ENCODE peak calls at places on chromosomes 16 and 17, in nine cellular contexts. D is CD8-positive, alpha-beta T cell; Y is transverse colon; U is A549; B is psoas muscle; T is Peyer's patch; I is prostate gland; M is hepatocyte; V is tibial artery. N is an unnamed sample. For H3K4me1, the result is how much of the 10 kb centered on the place peaks cover.

GRCh38 chr17:29136998-29137730 is 43.0 kb downstream of the MYO18A start:
- DNase-seq in Y (no peak), B (no peak), U (no peak), D (no peak), I (no peak), M (no peak), V (no peak), T (no peak), N (no peak)

GRCh38 chr16:66318505-66318904 is 48.0 kb upstream of the CDH5 start:
- DNase-seq in Y (no peak), D (no peak), B (no peak), V (no peak), T (no peak), M (no peak), I (no peak), U (no peak), N (no peak)

GRCh38 chr16:66853261-66854139 is 9.3 kb downstream of the CA7 start:
- DNase-seq in M (no peak), B (no peak), I (no peak), V (no peak), Y (no peak), D (no peak), T (no peak), U (no peak), N (no peak)

GRCh38 chr17:77601054-77601979 is 357.2 kb upstream of the TNRC6C start:
- DNase-seq in Y (no peak), M (no peak), I (no peak), D (no peak), T (no peak), U (no peak), V (peak), B (peak), N (no peak)

GRCh38 chr17:41315814-41316430 is 412 bp upstream of the KRTAP17-1 start:
- DNase-seq in V (no peak), U (no peak), I (no peak), M (no peak), B (no peak), T (no peak), Y (no peak), D (no peak), N (no peak)

GRCh38 chr17:51046527-51047384 is 73.9 kb downstream of the SPAG9 start:
- DNase-seq in D (no peak), U (peak), V (peak), M (peak), Y (peak), I (peak), B (no peak), T (no peak), N (no peak)

GRCh38 chr16:89120281-89120680 is 26.6 kb downstream of the ACSF3 start:
- DNase-seq in U (no peak), M (no peak), Y (no peak), B (peak), T (no peak), I (no peak), D (no peak), V (no peak), N (no peak)

GRCh38 chr16:48353565-48354163 is 31.5 kb downstream of the SIAH1 start:
- DNase-seq in D (peak), M (peak), T (no peak), I (peak), Y (peak), B (no peak), V (peak), U (peak), N (peak)

GRCh38 chr17:58320163-58320558 is 8.4 kb downstream of the TSPOAP1 start:
- DNase-seq in D (no peak), Y (no peak), I (no peak), T (no peak), M (no peak), U (no peak), V (no peak), B (no peak), N (no peak)

GRCh38 chr17:38345743-38346142 is 2.0 kb upstream of the GPR179 start:
- DNase-seq in T (no peak), B (no peak), V (no peak), U (no peak), I (no peak), M (no peak), D (no peak), Y (no peak), N (no peak)

GRCh38 chr16:63719926-63720325 is 1401.9 kb downstream of the CDH11 start:
- DNase-seq in D (no peak), U (no peak), B (no peak), Y (no peak), T (no peak), I (no peak), V (no peak), M (no peak), N (no peak)

GRCh38 chr16:79286646-79287423 is 313.7 kb downstream of the MAF start:
- DNase-seq in Y (peak), T (no peak), D (no peak), B (peak), V (peak), M (no peak), I (peak), U (no peak), N (peak)

GRCh38 chr17:15649861-15650391 is 30.4 kb upstream of the FBXW10B start:
- DNase-seq in D (no peak), B (no peak), Y (peak), T (peak), V (peak), I (no peak), U (peak), M (peak), N (peak)

GRCh38 chr17:7459961-7460545 is 15.2 kb downstream of the CHRNB1 start:
- DNase-seq in U (no peak), T (no peak), M (no peak), I (no peak), V (no peak), Y (no peak), D (no peak), B (no peak), N (no peak)

GRCh38 chr17:48871035-48871550 is 21.5 kb upstream of the ATP5MC1 start:
- DNase-seq in I (no peak), M (no peak), U (no peak), D (no peak), T (no peak), B (no peak), Y (no peak), V (no peak), N (no peak)

GRCh38 chr16:76676356-76676755 is 399.2 kb downstream of the CNTNAP4 start:
- DNase-seq in D (no peak), M (peak), B (no peak), U (no peak), Y (no peak), V (no peak), I (no peak), T (no peak), N (no peak)

GRCh38 chr16:55138298-55138697 is 185.7 kb upstream of the IRX6 start:
- DNase-seq in Y (no peak), I (no peak), M (no peak), B (no peak), D (no peak), V (no peak), T (no peak), U (no peak), N (no peak)

GRCh38 chr17:2084129-2084765 is 29.3 kb downstream of the HIC1 start:
- DNase-seq in V (peak), Y (peak), I (no peak), U (peak), M (peak), D (no peak), B (peak), T (peak), N (no peak)

GRCh38 chr17:12625092-12625491 is 40.6 kb upstream of the MYOCD start:
- DNase-seq in U (no peak), Y (no peak), M (no peak), T (no peak), B (no peak), I (no peak), D (no peak), V (no peak), N (no peak)

GRCh38 chr16:88510091-88510719 is 57.1 kb downstream of the ZFPM1 start:
- DNase-seq in U (no peak), V (no peak), D (no peak), I (peak), M (no peak), B (no peak), T (no peak), Y (no peak), N (no peak)

GRCh38 chr16:35364263-35364662 is 1904.9 kb downstream of the TP53TG3F start:
- DNase-seq in Y (no peak), B (no peak), D (no peak), I (no peak), T (no peak), U (no peak), M (no peak), V (no peak), N (no peak)

GRCh38 chr17:44222112-44222869 is 2.8 kb upstream of the UBTF start:
- DNase-seq in M (peak), T (peak), I (peak), U (peak), B (peak), V (peak), D (no peak), Y (peak), N (peak)

GRCh38 chr16:87538594-87538993 is 45.8 kb upstream of the ZCCHC14 start:
- DNase-seq in D (no peak), Y (no peak), I (no peak), M (no peak), B (no peak), U (no peak), V (peak), T (no peak), N (no peak)

GRCh38 chr17:54968954-54969400 is 412 bp downstream of the STXBP4 start:
- DNase-seq in T (no peak), D (no peak), U (no peak), Y (peak), M (peak), I (peak), B (peak), V (peak), N (no peak)

DNA sequence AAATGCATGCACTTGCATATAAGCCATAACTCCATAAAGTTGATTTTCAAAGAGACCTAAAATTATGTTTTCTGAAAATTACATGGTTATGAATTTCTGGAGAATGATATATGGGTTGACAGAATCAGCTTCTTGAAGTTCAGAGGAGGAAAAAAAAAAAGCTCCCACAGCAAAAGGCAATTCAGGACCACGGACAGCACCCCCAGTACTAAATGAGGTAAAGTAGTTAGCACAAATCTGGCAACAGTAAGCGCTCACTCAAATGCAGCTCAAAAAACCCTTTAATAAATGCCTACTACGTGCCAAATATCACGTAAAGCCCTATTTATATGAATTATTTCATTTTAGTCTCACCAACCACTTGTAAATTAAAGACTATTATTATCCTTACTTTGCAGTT is 135.2 kb downstream of the SHISA9 start:
- DNase-seq in U (peak), T (no peak), D (no peak), B (no peak), I (peak), Y (no peak), V (no peak), M (peak), N (no peak)
- H3K4me1 ChIP-seq in U (under half), T (under half), D (under half), B (under half), I (under half), Y (under half), V (under half), M (under half), N (under half)

GRCh38 chr16:3059041-3059722 is 6.3 kb upstream of the IL32 start:
- DNase-seq in M (peak), V (peak), T (peak), Y (peak), U (peak), B (peak), I (peak), D (peak), N (peak)
- TF ChIP-seq CTCF in M (peak), V (peak), T (peak), Y (peak), U (peak), B (peak), I (peak), D (peak), N (peak)

GRCh38 chr17:45313419-45313771 is 3.4 kb downstream of the MAP3K14 start:
- DNase-seq in U (no peak), B (no peak), V (no peak), Y (no peak), T (no peak), M (no peak), I (no peak), D (no peak), N (no peak)
- H3K4me3 ChIP-seq in U (peak), B (peak), V (no peak), Y (peak), T (no peak), M (no peak), I (no peak), D (peak), N (no peak)

DNA sequence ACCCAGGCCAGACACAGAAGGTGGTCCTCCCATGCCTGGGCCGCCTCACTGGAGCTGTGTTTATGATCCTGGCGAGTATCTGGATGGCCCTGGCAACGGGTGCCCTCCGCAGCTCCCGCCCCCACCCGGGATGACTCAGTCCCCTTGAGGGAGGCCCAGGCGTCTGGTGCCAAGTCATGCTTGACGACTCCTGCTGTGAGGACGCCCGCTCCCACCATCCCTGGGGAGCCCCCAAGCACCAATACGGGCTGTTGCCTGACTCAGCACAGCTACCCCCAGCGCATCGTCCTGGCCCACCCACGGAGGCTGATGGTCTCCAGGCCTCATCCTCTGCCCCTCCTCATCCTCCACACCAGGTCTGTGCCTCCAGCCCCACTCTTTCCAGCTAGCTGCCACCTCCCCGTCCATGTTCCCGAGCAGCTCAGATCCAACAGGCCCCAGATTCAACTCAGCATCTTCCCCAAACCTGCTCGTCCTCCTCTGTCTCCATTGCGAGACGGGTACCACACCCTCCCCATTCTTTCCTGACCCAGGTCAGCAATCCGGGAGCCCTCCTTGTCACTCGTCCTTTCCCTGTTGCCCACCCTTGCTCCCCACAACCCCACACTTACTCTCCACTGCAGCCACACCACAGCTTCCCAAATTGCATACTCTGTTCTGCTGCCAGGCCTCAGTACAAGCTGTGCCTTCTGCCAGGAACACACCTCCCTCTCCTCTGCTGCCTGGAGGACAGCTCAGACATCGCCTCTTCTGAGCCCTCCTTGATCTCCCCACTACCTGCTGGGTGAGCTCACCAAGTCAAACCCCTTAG is 2.6 kb downstream of the CAMKK1 start:
- DNase-seq in T (no peak), U (peak), M (peak), V (peak), Y (peak), D (no peak), I (peak), B (peak), N (peak)
- H3K4me1 ChIP-seq in T (under half), U (half or more), M (under half), V (half or more), Y (half or more), D (under half), I (under half), B (under half), N (under half)

GRCh38 chr17:9874722-9875121 is 30.3 kb downstream of the RCVRN start:
- DNase-seq in B (no peak), V (no peak), M (no peak), T (no peak), Y (no peak), D (no peak), U (peak), I (no peak), N (no peak)
- TF ChIP-seq CTCF in B (no peak), V (no peak), M (no peak), T (no peak), Y (no peak), D (no peak), U (peak), I (no peak), N (no peak)

GRCh38 chr17:4389079-4389478 is 22.6 kb upstream of the UBE2G1 start:
- DNase-seq in Y (no peak), I (peak), B (no peak), U (no peak), M (no peak), D (no peak), T (no peak), V (no peak), N (no peak)

GRCh38 chr17:4395111-4395478 is 28.6 kb upstream of the UBE2G1 start:
- DNase-seq in I (no peak), B (no peak), D (no peak), T (no peak), Y (no peak), V (no peak), U (no peak), M (no peak), N (no peak)

GRCh38 chr17:4394208-4395110 is 28.0 kb upstream of the UBE2G1 start:
- DNase-seq in U (no peak), D (no peak), B (no peak), Y (no peak), I (peak), M (no peak), T (no peak), V (no peak), N (no peak)

GRCh38 chr17:4397840-4398239 is 31.4 kb upstream of the UBE2G1 start:
- DNase-seq in V (no peak), Y (no peak), B (no peak), D (no peak), U (no peak), M (no peak), I (no peak), T (no peak), N (no peak)

DNA sequence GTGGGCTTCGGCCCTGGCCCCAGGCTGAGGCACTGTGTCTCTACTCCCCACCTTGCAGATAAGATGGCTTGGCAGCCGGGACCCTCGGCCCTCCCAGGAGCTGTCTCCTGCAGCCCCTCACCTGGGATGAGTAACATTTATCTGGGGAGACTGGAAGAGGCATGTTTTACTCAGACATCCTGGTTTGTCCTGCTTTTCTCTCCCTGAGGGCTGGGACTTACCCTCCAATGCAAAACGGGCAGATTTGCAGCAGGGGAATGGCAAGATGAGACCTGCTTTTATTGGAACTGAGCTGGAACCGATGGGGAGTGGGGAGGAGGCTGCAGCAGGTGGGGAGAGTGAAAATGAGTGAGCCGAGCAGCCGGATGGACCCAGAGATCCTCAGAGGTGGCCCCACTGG is 27.3 kb upstream of the UBE2G1 start:
- DNase-seq in V (no peak), Y (no peak), I (peak), B (no peak), T (no peak), M (no peak), U (no peak), D (no peak), N (no peak)
- H3K4me3 ChIP-seq in V (no peak), Y (no peak), I (no peak), B (no peak), T (no peak), M (no peak), U (no peak), D (no peak), N (no peak)